ENCODE peak calls at places on chromosomes 5 and 9, in nine cellular contexts. E, Q, V, J, L, G, A, C and I are unnamed samples.

GRCh38 chr9:128902351-128903078 is 18.3 kb upstream of the PHYHD1 start:
- DNase-seq in E (peak), Q (no peak), V (no peak), J (peak), L (peak), G (peak), A (no peak), C (no peak), I (peak)

GRCh38 chr5:99000878-99001277 is 72.1 kb upstream of the CHD1 start:
- DNase-seq in E (no peak), Q (no peak), V (no peak), J (no peak), L (peak), G (no peak), A (peak), C (peak), I (no peak)

GRCh38 chr9:121870271-121870670 is 218.8 kb downstream of the DAB2IP start:
- DNase-seq in E (no peak), Q (no peak), V (no peak), J (no peak), L (no peak), G (no peak), A (no peak), C (no peak), I (no peak)

GRCh38 chr5:53257806-53258373 is 148.3 kb upstream of the MOCS2 start:
- DNase-seq in E (no peak), Q (no peak), V (no peak), J (no peak), L (peak), G (no peak), A (no peak), C (no peak), I (no peak)

GRCh38 chr5:89769975-89770374 is 639.6 kb downstream of the CETN3 start:
- DNase-seq in E (no peak), Q (no peak), V (no peak), J (no peak), L (peak), G (no peak), A (peak), C (peak), I (no peak)

GRCh38 chr5:151151793-151152192 is 5.8 kb downstream of the ANXA6 start:
- DNase-seq in E (peak), Q (no peak), V (no peak), J (no peak), L (no peak), G (no peak), A (peak), C (no peak), I (no peak)

GRCh38 chr9:133686642-133687575 is 50.7 kb downstream of the DBH start:
- DNase-seq in E (no peak), Q (no peak), V (no peak), J (peak), L (no peak), G (no peak), A (no peak), C (no peak), I (no peak)

GRCh38 chr9:105318729-105319513 is 74.5 kb downstream of the SLC44A1 start:
- DNase-seq in E (no peak), Q (no peak), V (peak), J (no peak), L (peak), G (no peak), A (no peak), C (no peak), I (peak)

GRCh38 chr9:128718475-128718874 is 5.5 kb downstream of the ZDHHC12 start:
- DNase-seq in E (no peak), Q (no peak), V (peak), J (no peak), L (no peak), G (no peak), A (no peak), C (no peak), I (no peak)

GRCh38 chr9:112366591-112366990 is 13.3 kb upstream of the HSDL2 start:
- DNase-seq in E (no peak), Q (no peak), V (peak), J (no peak), L (no peak), G (no peak), A (no peak), C (no peak), I (no peak)

GRCh38 chr5:78747703-78748359 is 99.3 kb upstream of the LHFPL2 start:
- DNase-seq in E (no peak), Q (no peak), V (no peak), J (no peak), L (no peak), G (no peak), A (peak), C (peak), I (no peak)

GRCh38 chr5:17099946-17100345 is 117.5 kb upstream of the BASP1 start:
- DNase-seq in E (no peak), Q (no peak), V (no peak), J (no peak), L (no peak), G (no peak), A (no peak), C (no peak), I (no peak)

GRCh38 chr5:114387433-114387832 is 25.6 kb downstream of the KCNN2 start:
- DNase-seq in E (no peak), Q (no peak), V (no peak), J (no peak), L (no peak), G (no peak), A (no peak), C (no peak), I (no peak)

GRCh38 chr5:122126177-122126701 is 3.1 kb upstream of the ZNF474 start:
- DNase-seq in E (no peak), Q (no peak), V (no peak), J (no peak), L (no peak), G (no peak), A (peak), C (peak), I (no peak)

GRCh38 chr5:116209166-116209565 is 124.3 kb downstream of the COMMD10 start:
- DNase-seq in E (no peak), Q (no peak), V (no peak), J (no peak), L (no peak), G (no peak), A (peak), C (peak), I (no peak)

GRCh38 chr5:142655339-142656267 is 30.3 kb downstream of the FGF1 start:
- DNase-seq in E (peak), Q (peak), V (peak), J (peak), L (peak), G (peak), A (peak), C (peak), I (no peak)

GRCh38 chr5:91928751-91929521 is 545.8 kb upstream of the ARRDC3 start:
- DNase-seq in E (no peak), Q (peak), V (no peak), J (no peak), L (peak), G (no peak), A (peak), C (peak), I (no peak)
- TF ChIP-seq CTCF in E (no peak), Q (peak), V (peak), J (peak), L (peak), G (no peak), A (peak), C (peak), I (peak)

GRCh38 chr5:131252824-131253171 is 11.1 kb upstream of the CDC42SE2 start:
- DNase-seq in E (peak), Q (no peak), V (no peak), J (peak), L (no peak), G (peak), A (peak), C (no peak), I (peak)
- H3K4me3 ChIP-seq in E (no peak), Q (no peak), V (no peak), J (peak), L (no peak), G (peak), A (no peak), C (no peak), I (peak)

DNA sequence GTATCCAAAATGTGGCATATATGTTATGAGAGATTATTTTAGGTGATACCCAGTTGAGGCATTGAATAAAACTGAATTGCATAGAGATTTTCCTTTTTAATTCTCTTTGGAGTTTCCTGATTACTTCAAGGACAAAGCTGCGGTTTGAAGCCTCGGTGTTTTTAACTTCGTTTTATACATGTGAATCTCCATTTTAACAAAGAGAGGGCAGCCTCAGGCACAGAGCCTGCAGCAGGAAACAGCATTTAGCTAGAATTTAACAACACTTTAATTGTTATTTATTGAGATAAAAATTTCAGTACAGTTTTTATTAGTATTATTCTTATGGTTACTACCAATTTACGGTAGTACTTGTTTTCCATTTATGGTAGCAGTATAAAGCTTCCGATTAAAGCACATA is 114.0 kb downstream of the KIF4B start:
- DNase-seq in E (no peak), Q (no peak), V (no peak), J (no peak), L (no peak), G (no peak), A (no peak), C (no peak), I (no peak)
- TF ChIP-seq CTCF in E (no peak), Q (no peak), V (no peak), J (no peak), L (no peak), G (no peak), A (no peak), C (no peak), I (no peak)

GRCh38 chr5:59586811-59587340 is 306.6 kb downstream of the PDE4D start:
- DNase-seq in E (no peak), Q (no peak), V (no peak), J (no peak), L (no peak), G (no peak), A (no peak), C (no peak), I (no peak)

GRCh38 chr5:59584858-59585846 is 308.4 kb downstream of the PDE4D start:
- DNase-seq in E (no peak), Q (no peak), V (no peak), J (no peak), L (no peak), G (no peak), A (no peak), C (no peak), I (no peak)

GRCh38 chr5:59588922-59589321 is 304.6 kb downstream of the PDE4D start:
- DNase-seq in E (no peak), Q (no peak), V (no peak), J (no peak), L (peak), G (no peak), A (peak), C (no peak), I (no peak)

GRCh38 chr5:59591162-59591561 is 302.4 kb downstream of the PDE4D start:
- DNase-seq in E (no peak), Q (no peak), V (no peak), J (no peak), L (peak), G (no peak), A (no peak), C (no peak), I (no peak)

DNA sequence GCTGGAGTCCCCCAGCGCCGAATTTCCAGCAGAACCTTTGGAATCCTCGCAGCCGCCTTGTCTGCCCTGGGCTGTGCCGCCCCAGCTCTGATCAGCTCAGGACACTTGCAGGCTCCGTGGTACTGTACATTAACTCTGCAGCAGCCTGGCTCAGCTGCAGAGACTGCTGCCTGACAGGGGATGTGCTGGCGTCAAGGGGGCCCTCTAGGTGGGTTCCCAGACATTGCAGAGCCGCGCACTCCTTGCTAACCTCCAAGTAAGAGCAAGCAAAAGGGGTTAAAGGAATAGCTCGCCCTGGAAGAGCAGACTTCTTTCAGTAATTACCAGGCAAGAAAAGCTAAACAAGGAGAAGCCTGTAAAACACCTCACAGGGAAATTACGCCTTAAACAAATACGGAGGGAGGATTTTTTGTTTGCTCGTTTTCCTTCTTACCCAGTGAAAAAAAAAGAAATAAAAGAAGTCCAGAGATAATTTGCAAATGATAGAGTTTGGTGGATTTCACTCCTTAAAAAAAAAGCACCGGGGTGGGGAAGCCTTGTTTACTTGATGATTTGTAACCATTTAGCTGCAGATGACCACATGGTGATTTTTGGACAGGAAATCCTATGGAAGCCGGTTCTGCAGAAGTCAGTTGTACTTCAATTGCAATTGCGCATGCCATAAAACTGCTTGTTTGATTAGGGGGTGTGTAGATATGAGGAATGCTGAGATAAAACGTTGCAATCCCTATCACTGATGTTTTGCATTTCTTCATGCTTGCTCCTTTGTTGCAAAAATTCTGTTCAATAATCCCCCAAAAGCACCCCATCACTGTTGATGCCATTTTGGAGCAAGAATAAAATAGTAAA is 305.8 kb downstream of the PDE4D start:
- DNase-seq in E (no peak), Q (peak), V (no peak), J (peak), L (peak), G (no peak), A (peak), C (peak), I (no peak)
- H3K4me3 ChIP-seq in E (no peak), Q (peak), V (no peak), J (peak), L (peak), G (no peak), A (peak), C (peak), I (no peak)

GRCh38 chr5:161078793-161079192 is 226.8 kb upstream of the ATP10B start:
- DNase-seq in E (no peak), Q (no peak), V (no peak), J (no peak), L (no peak), G (no peak), A (no peak), C (no peak), I (no peak)
- TF ChIP-seq CTCF in E (no peak), Q (no peak), V (no peak), J (no peak), L (no peak), G (no peak), A (no peak), C (no peak), I (no peak)

GRCh38 chr9:136683173-136683745 is 4.0 kb downstream of the AGPAT2 start:
- DNase-seq in E (no peak), Q (no peak), V (no peak), J (no peak), L (no peak), G (no peak), A (no peak), C (no peak), I (no peak)
- H3K4me3 ChIP-seq in E (no peak), Q (no peak), V (no peak), J (no peak), L (no peak), G (no peak), A (no peak), C (no peak), I (no peak)